ENCODE peak calls at places on chromosomes 3 and 15, in nine cellular contexts. F, X, T, W, K, A, Q, J and R are unnamed samples.
A peak's percentile ranks its signal among the peaks of the same experiment; 100 is the strongest.

GRCh38 chr3:194089357-194090177 is 46.4 kb upstream of the HES1 start:
- DNase-seq in T (peak; percentile 99), A (peak; percentile 44), J (no peak), Q (peak; percentile 94), W (peak; percentile 39), K (peak; percentile 84), X (peak; percentile 89), F (peak; percentile 99), R (peak; percentile 99)

GRCh38 chr15:68228971-68229385 is 550 bp downstream of the CLN6 start:
- DNase-seq in Q (no peak), K (no peak), W (no peak), X (no peak), A (no peak), F (peak; percentile 20), T (no peak), J (peak; percentile 29), R (no peak)

GRCh38 chr3:190696777-190697501 is 165.6 kb downstream of the GMNC start:
- DNase-seq in Q (peak; percentile 63), T (peak; percentile 51), X (peak; percentile 10), A (no peak), J (peak; percentile 9), W (no peak), F (peak; percentile 79), K (peak; percentile 47), R (no peak)

GRCh38 chr15:82875411-82876003 is 66.1 kb downstream of the WHAMM start:
- DNase-seq in F (peak; percentile 64), Q (peak; percentile 45), T (peak; percentile 59), A (peak; percentile 46), X (peak; percentile 42), K (no peak), W (no peak), J (no peak), R (peak; percentile 37)

GRCh38 chr3:159919873-159920272 is 68.8 kb upstream of the IL12A start:
- DNase-seq in J (no peak), X (no peak), A (no peak), W (no peak), F (peak; percentile 70), T (peak; percentile 56), K (peak; percentile 15), Q (peak; percentile 27), R (no peak)

GRCh38 chr3:107268461-107268860 is 108.8 kb upstream of the CCDC54 start:
- DNase-seq in A (no peak), T (no peak), F (no peak), Q (peak; percentile 30), W (no peak), K (no peak), X (peak; percentile 20), J (no peak), R (no peak)

GRCh38 chr3:189652042-189652441 is 20.9 kb downstream of the TP63 start:
- DNase-seq in J (no peak), W (no peak), X (no peak), A (no peak), Q (peak; percentile 8), T (no peak), F (peak; percentile 51), K (peak; percentile 23), R (no peak)

GRCh38 chr3:3031358-3031757 is 78.8 kb downstream of the IL5RA start:
- DNase-seq in W (no peak), A (no peak), F (no peak), X (no peak), K (no peak), T (no peak), Q (peak; percentile 3), J (no peak), R (no peak)

GRCh38 chr15:101198820-101199219 is 53.0 kb downstream of the CHSY1 start:
- DNase-seq in T (peak; percentile 58), W (no peak), A (no peak), J (no peak), Q (peak; percentile 77), X (peak; percentile 38), K (no peak), F (peak; percentile 19), R (no peak)

GRCh38 chr15:101198031-101198430 is 53.8 kb downstream of the CHSY1 start:
- DNase-seq in T (no peak), W (no peak), X (no peak), J (no peak), F (no peak), Q (no peak), A (no peak), K (no peak), R (no peak)

GRCh38 chr15:101203029-101203428 is 48.8 kb downstream of the CHSY1 start:
- DNase-seq in X (no peak), Q (no peak), K (no peak), F (no peak), A (no peak), J (no peak), T (no peak), W (no peak), R (no peak)

GRCh38 chr15:101201411-101202174 is 50.3 kb downstream of the CHSY1 start:
- DNase-seq in W (peak; percentile 87), F (peak; percentile 98), K (peak; percentile 93), J (peak; percentile 66), X (peak; percentile 98), Q (peak; percentile 99), A (peak; percentile 93), T (peak; percentile 99), R (peak; percentile 97)

DNA sequence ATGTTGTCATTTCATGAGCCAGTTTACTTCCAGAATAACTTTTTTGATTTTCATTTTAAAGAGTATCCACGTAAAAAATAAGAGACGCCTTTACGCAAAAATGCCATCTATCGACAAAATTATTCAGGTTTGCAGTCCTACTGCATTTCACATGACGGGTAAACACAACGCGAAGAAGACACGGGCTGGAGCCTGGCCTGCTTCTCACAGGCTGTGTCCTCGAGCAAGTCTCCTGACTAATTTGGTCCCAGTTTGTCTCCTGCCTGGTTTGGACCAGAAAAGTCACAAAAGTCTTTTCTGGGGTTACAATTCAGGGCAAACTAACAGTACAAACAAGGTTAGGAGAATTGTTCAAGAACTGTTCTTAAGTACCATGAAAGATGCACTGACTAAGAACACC is 51.7 kb downstream of the CHSY1 start:
- DNase-seq in Q (no peak), X (no peak), A (no peak), T (no peak), J (no peak), F (no peak), K (no peak), W (no peak), R (no peak)
- H3K4me3 ChIP-seq in Q (no peak overlapping the region), X (no peak overlapping the region), A (no peak overlapping the region), T (no peak overlapping the region), J (no peak overlapping the region), F (no peak overlapping the region), K (no peak overlapping the region), W (no peak overlapping the region), R (no peak overlapping the region)

GRCh38 chr15:88844749-88845386 is 41.6 kb downstream of the ACAN start:
- DNase-seq in A (no peak), Q (no peak), K (no peak), X (no peak), T (no peak), F (no peak), W (no peak), J (no peak), R (no peak)

GRCh38 chr15:88848203-88848602 is 45.0 kb downstream of the ACAN start:
- DNase-seq in Q (no peak), T (no peak), J (no peak), W (no peak), F (no peak), K (no peak), A (no peak), X (no peak), R (no peak)

GRCh38 chr15:88847144-88847543 is 43.9 kb downstream of the ACAN start:
- DNase-seq in F (no peak), J (no peak), T (no peak), X (no peak), Q (no peak), K (no peak), A (no peak), W (no peak), R (no peak)

GRCh38 chr15:88843334-88843733 is 40.1 kb downstream of the ACAN start:
- DNase-seq in K (no peak), W (no peak), T (no peak), X (no peak), F (no peak), A (no peak), Q (no peak), J (no peak), R (no peak)

DNA sequence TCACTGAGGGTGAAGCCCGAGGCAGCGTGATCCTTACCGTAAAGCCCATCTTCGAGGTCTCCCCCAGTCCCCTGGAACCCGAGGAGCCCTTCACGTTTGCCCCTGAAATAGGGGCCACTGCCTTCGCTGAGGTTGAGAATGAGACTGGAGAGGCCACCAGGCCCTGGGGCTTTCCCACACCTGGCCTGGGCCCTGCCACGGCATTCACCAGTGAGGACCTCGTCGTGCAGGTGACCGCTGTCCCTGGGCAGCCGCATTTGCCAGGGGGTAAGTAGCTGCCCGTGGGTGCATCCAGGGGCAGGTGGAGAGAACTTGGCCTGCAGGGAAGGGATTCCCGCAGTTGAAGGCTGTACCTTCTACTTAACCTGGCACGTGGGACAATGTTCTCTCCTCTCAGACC is 42.4 kb downstream of the ACAN start:
- DNase-seq in X (no peak), Q (no peak), F (no peak), J (no peak), W (no peak), A (no peak), K (no peak), T (no peak), R (no peak)
- H3K4me3 ChIP-seq in X (no peak overlapping the region), Q (no peak overlapping the region), F (no peak overlapping the region), J (no peak overlapping the region), W (no peak overlapping the region), A (no peak overlapping the region), K (no peak overlapping the region), T (no peak overlapping the region), R (no peak overlapping the region)

DNA sequence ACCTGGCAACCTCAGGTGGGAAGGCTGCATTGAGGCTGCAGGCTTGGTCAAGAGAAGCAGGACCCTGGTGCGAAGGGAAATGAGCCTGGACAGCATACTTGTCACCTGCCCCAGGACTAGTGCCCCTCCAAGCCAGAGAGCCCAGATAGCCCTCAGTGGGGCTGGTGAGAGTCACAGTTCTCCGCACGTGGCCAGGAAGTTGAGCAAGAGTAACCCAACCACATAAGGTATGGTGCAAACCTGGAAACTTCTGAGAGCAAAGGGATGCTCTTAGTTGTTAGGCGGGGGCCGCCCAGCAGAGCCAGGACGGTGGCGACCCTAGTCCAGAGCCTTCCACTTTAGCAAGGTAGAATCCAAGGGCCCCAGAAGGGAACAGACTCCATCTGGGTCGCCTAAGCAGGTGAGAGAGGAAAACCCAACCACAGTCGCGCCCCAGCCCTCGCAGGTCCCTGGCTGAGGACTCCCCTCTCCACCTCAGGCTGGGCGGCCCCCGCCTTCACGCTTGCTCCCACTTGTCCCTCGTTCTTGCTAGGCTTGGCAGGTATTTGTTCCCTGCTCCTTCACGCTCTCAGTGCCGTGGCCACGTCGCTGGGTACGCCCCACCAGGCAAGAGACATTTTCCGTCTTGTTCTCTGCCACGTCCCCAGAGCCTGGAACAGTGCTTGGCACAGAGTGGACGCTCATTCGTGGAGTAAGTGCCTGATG is 1.1 kb upstream of the VPS18 start:
- DNase-seq in J (no peak), K (no peak), Q (no peak), T (no peak), F (peak; percentile 26), X (no peak), W (no peak), A (no peak), R (no peak)
- H3K4me3 ChIP-seq in J (no peak overlapping the region), K (no peak overlapping the region), Q (no peak overlapping the region), T (no peak overlapping the region), F (no peak overlapping the region), X (no peak overlapping the region), W (peak overlapping the region; percentile 83), A (no peak overlapping the region), R (no peak overlapping the region)

GRCh38 chr3:70556056-70556455 is 243.6 kb upstream of the MDFIC2 start:
- DNase-seq in F (peak; percentile 60), T (peak; percentile 43), K (no peak), X (no peak), W (no peak), Q (no peak), A (no peak), J (no peak), R (peak; percentile 32)

GRCh38 chr3:70558955-70559354 is 246.5 kb upstream of the MDFIC2 start:
- DNase-seq in W (no peak), T (no peak), X (no peak), J (no peak), Q (no peak), F (no peak), K (no peak), A (no peak), R (no peak)

GRCh38 chr3:70561796-70562195 is 249.4 kb upstream of the MDFIC2 start:
- DNase-seq in F (no peak), W (no peak), T (peak; percentile 21), J (no peak), K (no peak), A (no peak), X (no peak), Q (no peak), R (no peak)
- H3K4me3 ChIP-seq in F (no peak overlapping the region), W (no peak overlapping the region), T (no peak overlapping the region), J (no peak overlapping the region), K (no peak overlapping the region), A (no peak overlapping the region), X (no peak overlapping the region), Q (no peak overlapping the region), R (no peak overlapping the region)